ENCODE peak calls at places on chromosomes 5 and 9, in seven cellular contexts. One of them, this sample, is unnamed.

GRCh38 chr9:15965246-15965745 is 412.5 kb downstream of the CCDC171 start:
- DNase-seq in endothelial cell: no peak
- DNase-seq in tibial artery: no peak
- DNase-seq in GM13976: no peak
- DNase-seq in AG10803: no peak
- DNase-seq in HFF-Myc: no peak
- DNase-seq in fibroblast of lung: no peak
- DNase-seq in this sample: no peak

GRCh38 chr5:162786234-162786633 is 651.2 kb upstream of the CCNG1 start:
- DNase-seq in endothelial cell: no peak
- DNase-seq in tibial artery: no peak
- DNase-seq in GM13976: no peak
- DNase-seq in AG10803: no peak
- DNase-seq in HFF-Myc: no peak
- DNase-seq in fibroblast of lung: no peak
- DNase-seq in this sample: no peak

GRCh38 chr9:133701981-133702797 is 36.0 kb downstream of the SARDH start:
- DNase-seq in endothelial cell: no peak
- DNase-seq in tibial artery: no peak
- DNase-seq in GM13976: no peak
- DNase-seq in AG10803: no peak
- DNase-seq in HFF-Myc: no peak
- DNase-seq in fibroblast of lung: peak
- DNase-seq in this sample: no peak

GRCh38 chr5:55994502-55994997 is at the start of gene IL6ST:
- DNase-seq in endothelial cell: no peak
- DNase-seq in tibial artery: peak
- DNase-seq in GM13976: no peak
- DNase-seq in AG10803: peak
- DNase-seq in HFF-Myc: peak
- DNase-seq in fibroblast of lung: peak
- DNase-seq in this sample: no peak

GRCh38 chr5:41457094-41457493 is 53.3 kb downstream of the PLCXD3 start:
- DNase-seq in endothelial cell: no peak
- DNase-seq in tibial artery: no peak
- DNase-seq in GM13976: no peak
- DNase-seq in AG10803: no peak
- DNase-seq in HFF-Myc: no peak
- DNase-seq in fibroblast of lung: no peak
- DNase-seq in this sample: no peak

GRCh38 chr5:14328144-14328543 is 185.0 kb downstream of the TRIO start:
- DNase-seq in endothelial cell: no peak
- DNase-seq in tibial artery: no peak
- DNase-seq in GM13976: no peak
- DNase-seq in AG10803: no peak
- DNase-seq in HFF-Myc: no peak
- DNase-seq in fibroblast of lung: no peak
- DNase-seq in this sample: no peak

GRCh38 chr5:96427823-96428222 is 5.2 kb downstream of the PCSK1 start:
- DNase-seq in endothelial cell: peak
- DNase-seq in tibial artery: no peak
- DNase-seq in GM13976: no peak
- DNase-seq in AG10803: peak
- DNase-seq in HFF-Myc: peak
- DNase-seq in fibroblast of lung: peak
- DNase-seq in this sample: no peak

GRCh38 chr9:110578575-110578895 is 1.0 kb downstream of the SVEP1 start:
- DNase-seq in endothelial cell: no peak
- DNase-seq in tibial artery: no peak
- DNase-seq in GM13976: no peak
- DNase-seq in AG10803: no peak
- DNase-seq in HFF-Myc: no peak
- DNase-seq in fibroblast of lung: peak
- DNase-seq in this sample: no peak

GRCh38 chr5:122515709-122516431 is 203.8 kb downstream of the SNCAIP start:
- DNase-seq in endothelial cell: peak
- DNase-seq in tibial artery: peak
- DNase-seq in GM13976: peak
- DNase-seq in AG10803: peak
- DNase-seq in HFF-Myc: peak
- DNase-seq in fibroblast of lung: peak
- DNase-seq in this sample: peak

GRCh38 chr5:124452389-124452788 is 294.1 kb downstream of the ZNF608 start:
- DNase-seq in endothelial cell: no peak
- DNase-seq in tibial artery: no peak
- DNase-seq in GM13976: no peak
- DNase-seq in AG10803: no peak
- DNase-seq in HFF-Myc: no peak
- DNase-seq in fibroblast of lung: no peak
- DNase-seq in this sample: no peak

GRCh38 chr5:32157078-32157477 is 17.0 kb downstream of the GOLPH3 start:
- DNase-seq in endothelial cell: no peak
- DNase-seq in tibial artery: no peak
- DNase-seq in GM13976: no peak
- DNase-seq in AG10803: no peak
- DNase-seq in HFF-Myc: no peak
- DNase-seq in fibroblast of lung: no peak
- DNase-seq in this sample: no peak

GRCh38 chr5:169706758-169707450 is 69.8 kb downstream of the DOCK2 start:
- DNase-seq in endothelial cell: no peak
- DNase-seq in tibial artery: no peak
- DNase-seq in GM13976: no peak
- DNase-seq in AG10803: peak
- DNase-seq in HFF-Myc: no peak
- DNase-seq in fibroblast of lung: peak
- DNase-seq in this sample: no peak

GRCh38 chr5:150567031-150567680 is 59.2 kb downstream of the NDST1 start:
- DNase-seq in endothelial cell: no peak
- DNase-seq in tibial artery: no peak
- DNase-seq in GM13976: no peak
- DNase-seq in AG10803: peak
- DNase-seq in HFF-Myc: no peak
- DNase-seq in fibroblast of lung: peak
- DNase-seq in this sample: no peak

GRCh38 chr9:137463931-137464290 is 4.8 kb upstream of the NSMF start:
- DNase-seq in endothelial cell: no peak
- DNase-seq in tibial artery: no peak
- DNase-seq in GM13976: no peak
- DNase-seq in AG10803: no peak
- DNase-seq in HFF-Myc: no peak
- DNase-seq in fibroblast of lung: no peak
- DNase-seq in this sample: no peak

GRCh38 chr5:82676663-82677062 is 398.5 kb upstream of the RPS23 start:
- DNase-seq in endothelial cell: no peak
- DNase-seq in tibial artery: no peak
- DNase-seq in GM13976: no peak
- DNase-seq in AG10803: no peak
- DNase-seq in HFF-Myc: no peak
- DNase-seq in fibroblast of lung: no peak
- DNase-seq in this sample: peak

GRCh38 chr5:59008816-59009473 is 426.1 kb downstream of the RAB3C start:
- DNase-seq in endothelial cell: no peak
- DNase-seq in tibial artery: no peak
- DNase-seq in GM13976: no peak
- DNase-seq in AG10803: no peak
- DNase-seq in HFF-Myc: no peak
- DNase-seq in fibroblast of lung: no peak
- DNase-seq in this sample: no peak

GRCh38 chr5:59005934-59006701 is 423.2 kb downstream of the RAB3C start:
- DNase-seq in endothelial cell: no peak
- DNase-seq in tibial artery: no peak
- DNase-seq in GM13976: no peak
- DNase-seq in AG10803: no peak
- DNase-seq in HFF-Myc: no peak
- DNase-seq in fibroblast of lung: no peak
- DNase-seq in this sample: no peak

GRCh38 chr5:59003124-59003523 is 420.2 kb downstream of the RAB3C start:
- DNase-seq in endothelial cell: no peak
- DNase-seq in tibial artery: no peak
- DNase-seq in GM13976: no peak
- DNase-seq in AG10803: no peak
- DNase-seq in HFF-Myc: no peak
- DNase-seq in fibroblast of lung: no peak
- DNase-seq in this sample: no peak

GRCh38 chr5:59003641-59004040 is 420.8 kb downstream of the RAB3C start:
- DNase-seq in endothelial cell: no peak
- DNase-seq in tibial artery: no peak
- DNase-seq in GM13976: no peak
- DNase-seq in AG10803: no peak
- DNase-seq in HFF-Myc: no peak
- DNase-seq in fibroblast of lung: no peak
- DNase-seq in this sample: no peak

GRCh38 chr5:59007460-59008063 is 424.7 kb downstream of the RAB3C start:
- DNase-seq in endothelial cell: no peak
- DNase-seq in tibial artery: no peak
- DNase-seq in GM13976: peak
- DNase-seq in AG10803: peak
- DNase-seq in HFF-Myc: no peak
- DNase-seq in fibroblast of lung: peak
- DNase-seq in this sample: peak
- TF ChIP-seq CTCF in endothelial cell: peak
- TF ChIP-seq CTCF in tibial artery: peak
- TF ChIP-seq CTCF in GM13976: no peak
- TF ChIP-seq CTCF in AG10803: peak
- TF ChIP-seq CTCF in HFF-Myc: peak
- TF ChIP-seq CTCF in fibroblast of lung: no peak
- TF ChIP-seq CTCF in this sample: peak

GRCh38 chr9:119924736-119925135 is 555.5 kb upstream of the BRINP1 start:
- DNase-seq in endothelial cell: no peak
- DNase-seq in tibial artery: no peak
- DNase-seq in GM13976: no peak
- DNase-seq in AG10803: no peak
- DNase-seq in HFF-Myc: no peak
- DNase-seq in fibroblast of lung: no peak
- DNase-seq in this sample: no peak
- TF ChIP-seq CTCF in endothelial cell: no peak
- TF ChIP-seq CTCF in tibial artery: no peak
- TF ChIP-seq CTCF in GM13976: no peak
- TF ChIP-seq CTCF in AG10803: no peak
- TF ChIP-seq CTCF in HFF-Myc: no peak
- TF ChIP-seq CTCF in fibroblast of lung: no peak
- TF ChIP-seq CTCF in this sample: no peak

DNA sequence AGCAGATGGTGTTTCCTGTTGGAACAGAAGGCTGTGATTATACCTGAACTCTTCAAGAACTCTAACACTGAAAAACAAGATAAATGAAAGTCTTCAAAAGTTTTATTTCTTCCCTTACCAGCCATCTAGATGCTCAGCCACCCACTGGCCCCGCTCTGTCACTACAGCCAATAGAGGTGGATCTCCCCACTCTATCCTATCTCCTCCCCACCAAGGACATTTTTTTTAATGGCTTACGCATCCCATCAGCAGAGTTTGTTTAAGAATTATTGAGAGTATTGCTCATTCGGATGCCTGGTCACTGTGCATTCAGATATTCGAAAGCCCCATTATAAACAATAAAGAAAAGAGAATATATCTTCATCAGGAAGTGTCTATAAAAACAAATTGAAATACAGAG is 159.4 kb downstream of the RASEF start:
- DNase-seq in endothelial cell: no peak
- DNase-seq in tibial artery: no peak
- DNase-seq in GM13976: no peak
- DNase-seq in AG10803: no peak
- DNase-seq in HFF-Myc: no peak
- DNase-seq in fibroblast of lung: no peak
- DNase-seq in this sample: no peak
- TF ChIP-seq CTCF in endothelial cell: peak
- TF ChIP-seq CTCF in tibial artery: no peak
- TF ChIP-seq CTCF in GM13976: no peak
- TF ChIP-seq CTCF in AG10803: peak
- TF ChIP-seq CTCF in HFF-Myc: peak
- TF ChIP-seq CTCF in fibroblast of lung: no peak
- TF ChIP-seq CTCF in this sample: no peak

GRCh38 chr9:96222132-96222531 is 79.8 kb downstream of the HSD17B3 start:
- DNase-seq in endothelial cell: no peak
- DNase-seq in tibial artery: no peak
- DNase-seq in GM13976: no peak
- DNase-seq in AG10803: no peak
- DNase-seq in HFF-Myc: no peak
- DNase-seq in fibroblast of lung: peak
- DNase-seq in this sample: no peak

GRCh38 chr9:96217756-96218693 is 84.0 kb downstream of the HSD17B3 start:
- DNase-seq in endothelial cell: peak
- DNase-seq in tibial artery: peak
- DNase-seq in GM13976: peak
- DNase-seq in AG10803: peak
- DNase-seq in HFF-Myc: no peak
- DNase-seq in fibroblast of lung: peak
- DNase-seq in this sample: peak

GRCh38 chr9:96218821-96219614 is 83.0 kb downstream of the HSD17B3 start:
- DNase-seq in endothelial cell: no peak
- DNase-seq in tibial artery: no peak
- DNase-seq in GM13976: peak
- DNase-seq in AG10803: no peak
- DNase-seq in HFF-Myc: no peak
- DNase-seq in fibroblast of lung: no peak
- DNase-seq in this sample: peak

GRCh38 chr9:96217358-96217755 is 84.6 kb downstream of the HSD17B3 start:
- DNase-seq in endothelial cell: no peak
- DNase-seq in tibial artery: no peak
- DNase-seq in GM13976: no peak
- DNase-seq in AG10803: no peak
- DNase-seq in HFF-Myc: no peak
- DNase-seq in fibroblast of lung: peak
- DNase-seq in this sample: no peak

DNA sequence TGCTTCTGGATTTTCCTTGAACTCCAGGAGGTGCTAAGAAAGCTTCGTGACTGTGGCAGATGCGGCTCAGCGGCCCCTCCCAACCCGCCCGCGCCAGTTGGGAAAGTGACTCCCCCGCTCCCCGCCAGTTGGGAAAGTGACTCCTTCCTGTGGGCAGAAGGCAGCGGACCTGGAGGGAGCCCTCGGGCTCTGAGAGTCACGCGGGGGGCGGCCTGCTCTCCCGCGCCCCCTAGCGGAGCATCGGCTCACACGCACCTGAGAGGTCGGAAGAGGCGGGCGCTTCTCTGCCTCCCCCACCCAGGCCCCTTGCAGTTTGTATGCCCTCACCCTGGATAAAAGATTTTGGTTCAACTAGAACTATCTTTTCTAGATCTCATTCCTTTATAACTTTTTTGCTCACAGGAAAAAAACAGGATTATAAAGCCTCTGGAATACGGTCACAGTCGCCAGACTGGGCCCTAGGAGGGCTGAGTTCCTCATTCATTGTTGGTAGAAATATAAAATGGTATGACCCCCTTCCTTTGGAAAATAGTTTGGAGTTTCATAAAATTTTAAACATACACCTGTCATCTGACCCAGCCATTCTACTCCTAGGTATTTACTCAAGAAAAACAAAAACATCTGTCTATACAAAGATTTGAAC is 82.2 kb downstream of the HSD17B3 start:
- DNase-seq in endothelial cell: peak
- DNase-seq in tibial artery: peak
- DNase-seq in GM13976: peak
- DNase-seq in AG10803: peak
- DNase-seq in HFF-Myc: no peak
- DNase-seq in fibroblast of lung: no peak
- DNase-seq in this sample: peak
- TF ChIP-seq CTCF in endothelial cell: peak
- TF ChIP-seq CTCF in tibial artery: peak
- TF ChIP-seq CTCF in GM13976: peak
- TF ChIP-seq CTCF in AG10803: peak
- TF ChIP-seq CTCF in HFF-Myc: peak
- TF ChIP-seq CTCF in fibroblast of lung: no peak
- TF ChIP-seq CTCF in this sample: peak

This sample was measured in GM10248.